ENCODE peak calls at places on chromosomes 6 and 20, in six cellular contexts. M is GM06990, K is iris pigment epithelial cell, U is activated T-cell treated with anti-CD3 and anti-CD28 coated beads for 48 hours, Z is mesothelial cell of epicardium, W is skeletal muscle cell. J is an unnamed sample.

GRCh38 chr20:40719330-40719729 is 30.3 kb upstream of the MAFB start:
- DNase-seq in M (no peak), K (no peak), U (no peak), Z (no peak), W (no peak), J (peak; percentile 31)

GRCh38 chr6:102488729-102489128 is 1095.2 kb downstream of the GRIK2 start:
- DNase-seq in M (no peak), K (peak; percentile 6), U (no peak), Z (no peak), W (no peak), J (no peak)

GRCh38 chr6:159105716-159106115 is 60.9 kb upstream of the TAGAP start:
- DNase-seq in M (no peak), K (no peak), U (no peak), Z (no peak), W (no peak), J (no peak)

GRCh38 chr6:54427396-54427910 is 119.2 kb downstream of the TINAG start:
- DNase-seq in M (no peak), K (no peak), U (no peak), Z (no peak), W (peak; percentile 17), J (no peak)

GRCh38 chr6:163346529-163346961 is 68.0 kb upstream of the QKI start:
- DNase-seq in M (no peak), K (no peak), U (no peak), Z (no peak), W (no peak), J (no peak)

GRCh38 chr20:59931511-59932312 is 1.7 kb downstream of the SYCP2 start:
- DNase-seq in M (no peak), K (no peak), U (no peak), Z (no peak), W (no peak), J (no peak)

GRCh38 chr6:32113386-32114352 is 4.5 kb upstream of the TNXB start:
- DNase-seq in M (no peak), K (peak; percentile 89), U (no peak), Z (no peak), W (peak; percentile 63), J (no peak)

GRCh38 chr6:44657201-44657824 is 269.8 kb downstream of the CDC5L start:
- DNase-seq in M (no peak), K (no peak), U (no peak), Z (no peak), W (no peak), J (no peak)

GRCh38 chr6:154500769-154501171 is 9.7 kb downstream of the CNKSR3 start:
- DNase-seq in M (no peak), K (no peak), U (no peak), Z (no peak), W (no peak), J (no peak)

GRCh38 chr6:111534366-111534765 is 51.3 kb upstream of the REV3L start:
- DNase-seq in M (no peak), K (peak; percentile 49), U (no peak), Z (no peak), W (peak; percentile 41), J (peak; percentile 61)

GRCh38 chr6:20755631-20756030 is 221.4 kb downstream of the CDKAL1 start:
- DNase-seq in M (no peak), K (peak; percentile 78), U (no peak), Z (no peak), W (peak; percentile 41), J (no peak)

GRCh38 chr20:29452186-29452585 is 1805.3 kb upstream of the DEFB115 start:
- DNase-seq in M (no peak), K (no peak), U (no peak), Z (no peak), W (no peak), J (no peak)

GRCh38 chr6:86744048-86744447 is 193.3 kb upstream of the HTR1E start:
- DNase-seq in M (no peak), K (no peak), U (no peak), Z (no peak), W (no peak), J (no peak)

GRCh38 chr6:125780540-125781306 is 10.0 kb upstream of the NCOA7 start:
- DNase-seq in M (peak; percentile 80), K (peak; percentile 80), U (peak; percentile 50), Z (peak; percentile 51), W (no peak), J (peak; percentile 89)

GRCh38 chr6:43386492-43386891 is 17.0 kb upstream of the ZNF318 start:
- DNase-seq in M (no peak), K (no peak), U (no peak), Z (no peak), W (no peak), J (peak; percentile 44)

GRCh38 chr20:24495266-24495665 is 25.8 kb downstream of the SYNDIG1 start:
- DNase-seq in M (no peak), K (no peak), U (no peak), Z (no peak), W (no peak), J (no peak)

GRCh38 chr20:23083553-23084220 is 2.4 kb downstream of the CD93 start:
- DNase-seq in M (no peak), K (no peak), U (no peak), Z (no peak), W (no peak), J (no peak)

GRCh38 chr20:21520702-21521595 is 7.1 kb upstream of the NKX2-2 start:
- DNase-seq in M (no peak), K (no peak), U (no peak), Z (no peak), W (no peak), J (no peak)

GRCh38 chr20:57560554-57561355 is at the start of gene PCK1:
- DNase-seq in M (no peak), K (no peak), U (no peak), Z (no peak), W (no peak), J (no peak)

GRCh38 chr20:13771853-13772453 is 12.8 kb downstream of the ESF1 start:
- DNase-seq in M (no peak), K (peak; percentile 33), U (no peak), Z (no peak), W (no peak), J (peak; percentile 31)

GRCh38 chr6:44926556-44926955 is 401.6 kb upstream of the RUNX2 start:
- DNase-seq in M (no peak), K (peak; percentile 22), U (no peak), Z (no peak), W (no peak), J (no peak)

GRCh38 chr6:113600556-113601339 is 256.4 kb upstream of the MARCKS start:
- DNase-seq in M (no peak), K (no peak), U (no peak), Z (no peak), W (no peak), J (peak; percentile 43)

GRCh38 chr6:147223751-147224150 is 19.5 kb downstream of the STXBP5 start:
- DNase-seq in M (no peak), K (no peak), U (no peak), Z (no peak), W (no peak), J (no peak)

GRCh38 chr6:46757206-46757564 is 10.5 kb downstream of the ANKRD66 start:
- DNase-seq in M (no peak), K (no peak), U (no peak), Z (no peak), W (no peak), J (no peak)

GRCh38 chr6:117555882-117556498 is 46.3 kb downstream of the GOPC start:
- DNase-seq in M (no peak), K (no peak), U (peak; percentile 8), Z (peak; percentile 75), W (no peak), J (peak; percentile 53)

GRCh38 chr6:6815732-6816131 is 227.2 kb downstream of the LY86 start:
- DNase-seq in M (no peak), K (no peak), U (no peak), Z (no peak), W (no peak), J (no peak)

GRCh38 chr6:146881228-146882181 is 282.7 kb downstream of the ADGB start:
- DNase-seq in M (no peak), K (no peak), U (no peak), Z (no peak), W (no peak), J (no peak)

GRCh38 chr6:42326248-42326647 is 108.6 kb upstream of the MRPS10 start:
- DNase-seq in M (no peak), K (no peak), U (no peak), Z (no peak), W (no peak), J (no peak)

J was measured in NB4.